ENCODE peak calls at places on chromosomes 13 and 19, in nine cellular contexts. F is AG20443; V is stimulated activated naive CD8-positive, alpha-beta T cell treated with anti-CD3 and anti-CD28 coated beads, Interleukin-15, amount 100 ng/mL, for 72 hours; G is gastrocnemius medialis; O is stimulated activated CD4-positive, alpha-beta T cell treated with anti-CD3 and anti-CD28 coated beads, Interleukin-2, amount 100 ng/mL, for 48 hours; S is endothelial cell; C is stimulated activated CD8-positive, alpha-beta memory T cell treated with anti-CD3 and anti-CD28 coated beads, Interleukin-15, amount 100 ng/mL, for 24 hours; J is NCI-H82; Y is left kidney. L is an unnamed sample.

GRCh38 chr13:22325761-22326160 is 654.9 kb downstream of the FGF9 start:
- DNase-seq in S (no peak), O (no peak), F (no peak), V (no peak), J (no peak), G (no peak), Y (no peak), C (no peak), L (no peak)

GRCh38 chr13:48383384-48383783 is 29.5 kb downstream of the LPAR6 start:
- DNase-seq in J (no peak), O (no peak), V (no peak), C (no peak), Y (no peak), F (no peak), S (no peak), G (no peak), L (no peak)

GRCh38 chr13:94435604-94436226 is 43.8 kb downstream of the DCT start:
- DNase-seq in S (no peak), V (no peak), J (peak), Y (peak), G (no peak), C (no peak), O (no peak), F (peak), L (no peak)

GRCh38 chr13:49607761-49608160 is 20.5 kb upstream of the ARL11 start:
- DNase-seq in G (no peak), C (no peak), O (no peak), V (no peak), J (no peak), S (no peak), Y (no peak), F (no peak), L (no peak)

GRCh38 chr19:2691951-2692350 is 10.5 kb downstream of the GNG7 start:
- DNase-seq in Y (no peak), S (no peak), J (no peak), V (no peak), C (no peak), O (no peak), G (no peak), F (no peak), L (no peak)

GRCh38 chr13:99380921-99381645 is 73.9 kb upstream of the GPR183 start:
- DNase-seq in J (no peak), V (peak), F (no peak), G (no peak), O (peak), S (no peak), Y (no peak), C (peak), L (no peak)

GRCh38 chr19:2613507-2614295 is 88.8 kb downstream of the GNG7 start:
- DNase-seq in O (peak), S (peak), G (no peak), J (no peak), F (peak), C (no peak), Y (peak), V (peak), L (peak)

GRCh38 chr13:100356889-100357288 is 231.7 kb downstream of the GGACT start:
- DNase-seq in Y (no peak), J (no peak), C (no peak), G (no peak), S (no peak), V (no peak), O (no peak), F (no peak), L (no peak)

GRCh38 chr13:32917504-32917903 is 98.7 kb upstream of the KL start:
- DNase-seq in S (no peak), O (no peak), V (no peak), G (no peak), Y (no peak), C (no peak), J (no peak), F (no peak), L (no peak)

L was measured in spleen.